ENCODE peak calls at places on chromosomes 4 and X, in eight cellular contexts. S is bronchial epithelial cell, U is fibroblast of the aortic adventitia, G is psoas muscle, I is heart right ventricle, J is foreskin keratinocyte, P is vagina, Y is lower leg skin. D is an unnamed sample.
A peak's percentile ranks its signal among the peaks of the same experiment; 100 is the strongest.

GRCh38 chrX:140502491-140503229 is 2.2 kb downstream of the SOX3 start:
- DNase-seq in G (no peak), J (no peak), S (no peak), Y (no peak), P (no peak), I (no peak), U (no peak), D (no peak)

GRCh38 chr4:73704314-73705055 is 35.9 kb upstream of the CXCL8 start:
- DNase-seq in G (peak; percentile 57), I (peak; percentile 69), S (peak; percentile 100), J (peak; percentile 100), Y (peak; percentile 90), P (no peak), U (peak; percentile 100), D (no peak)

GRCh38 chrX:121260568-121261240 is 213.3 kb downstream of the GLUD2 start:
- DNase-seq in Y (peak; percentile 15), I (no peak), J (no peak), G (no peak), S (no peak), U (no peak), P (no peak), D (no peak)

GRCh38 chr4:150078996-150079581 is 844 bp downstream of the DCLK2 start:
- DNase-seq in S (no peak), I (peak; percentile 34), U (peak; percentile 30), J (peak; percentile 25), Y (no peak), G (peak; percentile 51), P (no peak), D (peak; percentile 57)

GRCh38 chr4:31539279-31540074 is 819.3 kb downstream of the PCDH7 start:
- DNase-seq in G (peak; percentile 40), J (no peak), S (no peak), Y (no peak), P (no peak), I (no peak), U (no peak), D (no peak)

GRCh38 chr4:1237981-1238675 is 10.8 kb downstream of the CTBP1 start:
- DNase-seq in J (no peak), U (no peak), S (no peak), I (no peak), G (peak; percentile 49), P (no peak), Y (no peak), D (no peak)

GRCh38 chr4:87580057-87580456 is 28.3 kb upstream of the DSPP start:
- DNase-seq in U (no peak), J (no peak), P (no peak), I (no peak), Y (no peak), S (no peak), G (no peak), D (no peak)

GRCh38 chr4:38202223-38202622 is 242.0 kb downstream of the PTTG2 start:
- DNase-seq in J (no peak), S (no peak), U (no peak), P (no peak), G (no peak), I (no peak), Y (no peak), D (no peak)

GRCh38 chr4:100146756-100147155 is 43.5 kb downstream of the DDIT4L start:
- DNase-seq in Y (no peak), S (no peak), I (no peak), J (no peak), P (no peak), G (no peak), U (peak; percentile 63), D (no peak)

GRCh38 chrX:151776113-151776790 is 41.7 kb downstream of the CNGA2 start:
- DNase-seq in G (no peak), J (no peak), S (no peak), Y (no peak), U (no peak), I (peak; percentile 20), P (peak; percentile 77), D (no peak)

GRCh38 chr4:56681158-56681848 is at the start of gene HOPX:
- DNase-seq in G (no peak), U (peak; percentile 12), P (no peak), J (peak; percentile 66), Y (peak; percentile 71), S (peak; percentile 86), I (peak; percentile 13), D (peak; percentile 42)

GRCh38 chrX:150155396-150156048 is 207.6 kb upstream of the MAMLD1 start:
- DNase-seq in G (no peak), P (peak; percentile 84), I (peak; percentile 14), U (peak; percentile 71), S (peak; percentile 30), J (peak; percentile 8), Y (no peak), D (no peak)

GRCh38 chr4:28772066-28772465 is 1911.4 kb downstream of the STIM2 start:
- DNase-seq in P (no peak), J (peak; percentile 69), S (peak; percentile 49), Y (no peak), U (peak; percentile 82), G (no peak), I (no peak), D (no peak)

GRCh38 chrX:40108084-40108958 is 10.6 kb upstream of the BCOR start:
- DNase-seq in S (no peak), I (peak; percentile 21), Y (no peak), G (peak; percentile 75), U (peak; percentile 65), P (no peak), J (no peak), D (peak; percentile 27)

GRCh38 chr4:25439913-25440477 is 62.9 kb downstream of the ANAPC4 start:
- DNase-seq in G (no peak), U (peak; percentile 90), S (peak; percentile 62), Y (peak; percentile 53), J (peak; percentile 54), P (no peak), I (peak; percentile 61), D (peak; percentile 74)

GRCh38 chr4:25443851-25444250 is 66.8 kb downstream of the ANAPC4 start:
- DNase-seq in Y (no peak), S (no peak), U (no peak), P (no peak), J (no peak), G (no peak), I (no peak), D (no peak)

GRCh38 chr4:25440478-25441030 is 63.5 kb downstream of the ANAPC4 start:
- DNase-seq in I (peak; percentile 56), J (no peak), G (no peak), S (no peak), Y (no peak), U (peak; percentile 92), P (no peak), D (no peak)

GRCh38 chr4:25442863-25443307 is 65.8 kb downstream of the ANAPC4 start:
- DNase-seq in I (no peak), U (no peak), G (no peak), S (no peak), Y (no peak), P (no peak), J (no peak), D (no peak)

GRCh38 chr4:25441519-25442117 is 64.6 kb downstream of the ANAPC4 start:
- DNase-seq in S (peak; percentile 57), G (no peak), J (peak; percentile 53), Y (peak; percentile 21), I (peak; percentile 46), U (peak; percentile 77), P (no peak), D (peak; percentile 36)
- TF ChIP-seq CTCF in S (peak; percentile 96), G (peak; percentile 28), J (peak; percentile 83), Y (no peak), I (peak; percentile 53), U (peak; percentile 86), P (no peak), D (peak; percentile 63)

DNA sequence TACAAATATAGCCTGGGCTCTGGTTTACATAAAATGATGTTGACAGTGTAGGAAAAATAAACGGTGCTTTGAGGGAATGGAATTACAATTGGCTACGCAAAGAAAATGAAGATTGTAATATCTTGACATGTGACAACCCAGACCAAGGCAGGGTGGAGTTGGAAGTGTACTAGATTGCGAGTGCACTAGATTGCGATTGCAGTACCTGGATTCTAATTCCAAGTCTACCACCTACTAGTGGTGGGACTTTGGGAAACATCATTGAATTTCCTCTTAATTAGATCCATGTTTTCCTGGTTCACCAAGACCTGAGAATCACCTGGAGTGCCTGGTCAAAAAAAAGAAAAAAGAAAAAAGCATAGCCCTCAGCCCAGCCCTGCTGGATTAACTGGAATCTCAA is 18.6 kb downstream of the EGF start:
- DNase-seq in I (no peak), S (no peak), Y (no peak), P (no peak), G (no peak), U (no peak), J (no peak), D (no peak)
- TF ChIP-seq CTCF in I (no peak), S (no peak), Y (no peak), P (no peak), G (no peak), U (no peak), J (peak; percentile 13), D (no peak)

GRCh38 chrX:119218198-119218597 is 17.9 kb upstream of the PGRMC1 start:
- DNase-seq in I (no peak), P (no peak), Y (no peak), U (peak; percentile 45), J (no peak), G (no peak), S (peak; percentile 22), D (no peak)
- TF ChIP-seq CTCF in I (peak; percentile 38), P (peak; percentile 19), Y (no peak), U (peak; percentile 52), J (peak; percentile 65), G (peak; percentile 31), S (no peak), D (peak; percentile 42)

GRCh38 chr4:184269879-184270430 is 52.3 kb upstream of the ENPP6 start:
- DNase-seq in S (no peak), J (no peak), I (no peak), Y (no peak), G (no peak), U (no peak), P (peak; percentile 58), D (no peak)
- TF ChIP-seq CTCF in S (no peak), J (no peak), I (no peak), Y (no peak), G (no peak), U (no peak), P (no peak), D (no peak)

GRCh38 chr4:3783691-3784306 is 17.6 kb downstream of the ADRA2C start:
- DNase-seq in Y (no peak), S (no peak), P (no peak), U (no peak), J (no peak), G (no peak), I (no peak), D (no peak)
- TF ChIP-seq CTCF in Y (no peak), S (no peak), P (no peak), U (peak; percentile 24), J (no peak), G (peak; percentile 24), I (no peak), D (peak; percentile 42)

D was measured in GM13977.